ENCODE peak calls at places on chromosome 15, in five cellular contexts. One of them, this sample, is unnamed. For H3K9me3, the result is how much of the 10 kb centered on the place peaks cover.

GRCh38 chr15:98440917-98441316 is 207.4 kb upstream of the IGF1R start:
- DNase-seq in CD8-positive, alpha-beta T cell: no peak
- DNase-seq in HCT116: no peak
- DNase-seq in AG04450: no peak
- DNase-seq in neuronal stem cell: no peak
- DNase-seq in this sample: no peak

GRCh38 chr15:88126695-88127476 is 129.7 kb downstream of the NTRK3 start:
- DNase-seq in CD8-positive, alpha-beta T cell: no peak
- DNase-seq in HCT116: no peak
- DNase-seq in AG04450: no peak
- DNase-seq in neuronal stem cell: no peak
- DNase-seq in this sample: no peak

GRCh38 chr15:91942676-91943417 is 89.3 kb downstream of the SLCO3A1 start:
- DNase-seq in CD8-positive, alpha-beta T cell: peak
- DNase-seq in HCT116: peak
- DNase-seq in AG04450: peak
- DNase-seq in neuronal stem cell: no peak
- DNase-seq in this sample: no peak

GRCh38 chr15:47717036-47717611 is at the start of gene SEMA6D:
- DNase-seq in CD8-positive, alpha-beta T cell: no peak
- DNase-seq in HCT116: no peak
- DNase-seq in AG04450: peak
- DNase-seq in neuronal stem cell: peak
- DNase-seq in this sample: peak

GRCh38 chr15:49990835-49991540 is 128.0 kb downstream of the ATP8B4 start:
- DNase-seq in CD8-positive, alpha-beta T cell: no peak
- DNase-seq in HCT116: no peak
- DNase-seq in AG04450: peak
- DNase-seq in neuronal stem cell: no peak
- DNase-seq in this sample: no peak

GRCh38 chr15:99125061-99125990 is 20.4 kb downstream of the SYNM start:
- DNase-seq in CD8-positive, alpha-beta T cell: no peak
- DNase-seq in HCT116: no peak
- DNase-seq in AG04450: no peak
- DNase-seq in neuronal stem cell: no peak
- DNase-seq in this sample: no peak

GRCh38 chr15:71701808-71702207 is 108.5 kb upstream of the NR2E3 start:
- DNase-seq in CD8-positive, alpha-beta T cell: no peak
- DNase-seq in HCT116: no peak
- DNase-seq in AG04450: no peak
- DNase-seq in neuronal stem cell: no peak
- DNase-seq in this sample: no peak

GRCh38 chr15:67946701-67947100 is 106.9 kb upstream of the RNU6-1 start:
- DNase-seq in CD8-positive, alpha-beta T cell: no peak
- DNase-seq in HCT116: no peak
- DNase-seq in AG04450: no peak
- DNase-seq in neuronal stem cell: no peak
- DNase-seq in this sample: no peak

GRCh38 chr15:88989578-88989977 is 76.4 kb upstream of the MFGE8 start:
- DNase-seq in CD8-positive, alpha-beta T cell: no peak
- DNase-seq in HCT116: no peak
- DNase-seq in AG04450: peak
- DNase-seq in neuronal stem cell: no peak
- DNase-seq in this sample: no peak

GRCh38 chr15:75233504-75234190 is 24.5 kb upstream of the GOLGA6C start:
- DNase-seq in CD8-positive, alpha-beta T cell: no peak
- DNase-seq in HCT116: no peak
- DNase-seq in AG04450: no peak
- DNase-seq in neuronal stem cell: no peak
- DNase-seq in this sample: no peak

GRCh38 chr15:69160976-69161877 is 792 bp downstream of the GLCE start:
- DNase-seq in CD8-positive, alpha-beta T cell: peak
- DNase-seq in HCT116: peak
- DNase-seq in AG04450: no peak
- DNase-seq in neuronal stem cell: peak
- DNase-seq in this sample: no peak

GRCh38 chr15:99712415-99712814 is 20.8 kb downstream of the LYSMD4 start:
- DNase-seq in CD8-positive, alpha-beta T cell: no peak
- DNase-seq in HCT116: no peak
- DNase-seq in AG04450: no peak
- DNase-seq in neuronal stem cell: no peak
- DNase-seq in this sample: no peak

GRCh38 chr15:64284037-64284436 is 71.9 kb downstream of the CSNK1G1 start:
- DNase-seq in CD8-positive, alpha-beta T cell: no peak
- DNase-seq in HCT116: no peak
- DNase-seq in AG04450: no peak
- DNase-seq in neuronal stem cell: no peak
- DNase-seq in this sample: no peak

GRCh38 chr15:75661041-75661778 is 13.5 kb downstream of the SNX33 start:
- DNase-seq in CD8-positive, alpha-beta T cell: no peak
- DNase-seq in HCT116: no peak
- DNase-seq in AG04450: peak
- DNase-seq in neuronal stem cell: no peak
- DNase-seq in this sample: no peak

GRCh38 chr15:33194704-33195261 is at the start of gene FMN1:
- DNase-seq in CD8-positive, alpha-beta T cell: peak
- DNase-seq in HCT116: peak
- DNase-seq in AG04450: peak
- DNase-seq in neuronal stem cell: peak
- DNase-seq in this sample: peak

GRCh38 chr15:68211656-68212320 is 6.7 kb upstream of the CALML4 start:
- DNase-seq in CD8-positive, alpha-beta T cell: no peak
- DNase-seq in HCT116: no peak
- DNase-seq in AG04450: no peak
- DNase-seq in neuronal stem cell: no peak
- DNase-seq in this sample: no peak

GRCh38 chr15:89003865-89004725 is 84.2 kb upstream of the ABHD2 start:
- DNase-seq in CD8-positive, alpha-beta T cell: no peak
- DNase-seq in HCT116: no peak
- DNase-seq in AG04450: peak
- DNase-seq in neuronal stem cell: peak
- DNase-seq in this sample: no peak

GRCh38 chr15:75928680-75929608 is 25.3 kb downstream of the FBXO22 start:
- DNase-seq in CD8-positive, alpha-beta T cell: no peak
- DNase-seq in HCT116: peak
- DNase-seq in AG04450: no peak
- DNase-seq in neuronal stem cell: peak
- DNase-seq in this sample: no peak

GRCh38 chr15:68797157-68797556 is 23.5 kb downstream of the ANP32A start:
- DNase-seq in CD8-positive, alpha-beta T cell: no peak
- DNase-seq in HCT116: no peak
- DNase-seq in AG04450: no peak
- DNase-seq in neuronal stem cell: no peak
- DNase-seq in this sample: no peak

GRCh38 chr15:66617137-66618090 is 51.6 kb upstream of the LCTL start:
- DNase-seq in CD8-positive, alpha-beta T cell: no peak
- DNase-seq in HCT116: no peak
- DNase-seq in AG04450: peak
- DNase-seq in neuronal stem cell: no peak
- DNase-seq in this sample: no peak

GRCh38 chr15:66829551-66830131 is 127.6 kb downstream of the SMAD6 start:
- DNase-seq in CD8-positive, alpha-beta T cell: no peak
- DNase-seq in HCT116: no peak
- DNase-seq in AG04450: no peak
- DNase-seq in neuronal stem cell: no peak
- DNase-seq in this sample: no peak

GRCh38 chr15:84731774-84732173 is 15.8 kb upstream of the SEC11A start:
- DNase-seq in CD8-positive, alpha-beta T cell: no peak
- DNase-seq in HCT116: no peak
- DNase-seq in AG04450: no peak
- DNase-seq in neuronal stem cell: no peak
- DNase-seq in this sample: no peak

GRCh38 chr15:71409541-71409940 is 294.3 kb downstream of the THSD4 start:
- DNase-seq in CD8-positive, alpha-beta T cell: no peak
- DNase-seq in HCT116: no peak
- DNase-seq in AG04450: no peak
- DNase-seq in neuronal stem cell: no peak
- DNase-seq in this sample: no peak

GRCh38 chr15:96052572-96053038 is 277.9 kb upstream of the NR2F2 start:
- DNase-seq in CD8-positive, alpha-beta T cell: no peak
- DNase-seq in HCT116: no peak
- DNase-seq in AG04450: no peak
- DNase-seq in neuronal stem cell: peak
- DNase-seq in this sample: no peak

GRCh38 chr15:63385911-63386531 is 4.4 kb upstream of the CA12 start:
- DNase-seq in CD8-positive, alpha-beta T cell: no peak
- DNase-seq in HCT116: no peak
- DNase-seq in AG04450: no peak
- DNase-seq in neuronal stem cell: no peak
- DNase-seq in this sample: no peak

GRCh38 chr15:81792646-81793045 is 253.2 kb downstream of the MEX3B start:
- DNase-seq in CD8-positive, alpha-beta T cell: no peak
- DNase-seq in HCT116: no peak
- DNase-seq in AG04450: no peak
- DNase-seq in neuronal stem cell: no peak
- DNase-seq in this sample: no peak

GRCh38 chr15:74543583-74543982 is 2.6 kb downstream of the ARID3B start:
- DNase-seq in CD8-positive, alpha-beta T cell: peak
- DNase-seq in HCT116: no peak
- DNase-seq in AG04450: no peak
- DNase-seq in neuronal stem cell: no peak
- DNase-seq in this sample: no peak

GRCh38 chr15:57792729-57793449 is 86.4 kb downstream of the POLR2M start:
- DNase-seq in CD8-positive, alpha-beta T cell: no peak
- DNase-seq in HCT116: no peak
- DNase-seq in AG04450: no peak
- DNase-seq in neuronal stem cell: no peak
- DNase-seq in this sample: no peak

GRCh38 chr15:62895139-62895866 is 147.2 kb upstream of the TPM1 start:
- DNase-seq in CD8-positive, alpha-beta T cell: no peak
- DNase-seq in HCT116: no peak
- DNase-seq in AG04450: peak
- DNase-seq in neuronal stem cell: no peak
- DNase-seq in this sample: no peak

GRCh38 chr15:57662091-57662744 is 44.3 kb upstream of the POLR2M start:
- DNase-seq in CD8-positive, alpha-beta T cell: no peak
- DNase-seq in HCT116: no peak
- DNase-seq in AG04450: no peak
- DNase-seq in neuronal stem cell: no peak
- DNase-seq in this sample: no peak

GRCh38 chr15:60682615-60683014 is 203.7 kb upstream of the ICE2 start:
- DNase-seq in CD8-positive, alpha-beta T cell: no peak
- DNase-seq in HCT116: no peak
- DNase-seq in AG04450: no peak
- DNase-seq in neuronal stem cell: no peak
- DNase-seq in this sample: no peak

GRCh38 chr15:69855601-69856000 is 242.1 kb downstream of the TLE3 start:
- DNase-seq in CD8-positive, alpha-beta T cell: no peak
- DNase-seq in HCT116: no peak
- DNase-seq in AG04450: no peak
- DNase-seq in neuronal stem cell: no peak
- DNase-seq in this sample: no peak

GRCh38 chr15:79918278-79918677 is 21.5 kb upstream of the MTHFS start:
- DNase-seq in CD8-positive, alpha-beta T cell: no peak
- DNase-seq in HCT116: no peak
- DNase-seq in AG04450: no peak
- DNase-seq in neuronal stem cell: no peak
- DNase-seq in this sample: no peak
- H3K9me3 ChIP-seq in CD8-positive, alpha-beta T cell: under half
- H3K9me3 ChIP-seq in HCT116: under half
- H3K9me3 ChIP-seq in AG04450: under half
- H3K9me3 ChIP-seq in neuronal stem cell: half or more
- H3K9me3 ChIP-seq in this sample: under half

GRCh38 chr15:23567921-23568320 is 2.4 kb downstream of the MKRN3 start:
- DNase-seq in CD8-positive, alpha-beta T cell: no peak
- DNase-seq in HCT116: no peak
- DNase-seq in AG04450: no peak
- DNase-seq in neuronal stem cell: no peak
- DNase-seq in this sample: no peak

GRCh38 chr15:23566070-23567050 is 886 bp downstream of the MKRN3 start:
- DNase-seq in CD8-positive, alpha-beta T cell: peak
- DNase-seq in HCT116: peak
- DNase-seq in AG04450: no peak
- DNase-seq in neuronal stem cell: no peak
- DNase-seq in this sample: no peak

GRCh38 chr15:23565395-23566069 is at the start of gene MKRN3:
- DNase-seq in CD8-positive, alpha-beta T cell: peak
- DNase-seq in HCT116: peak
- DNase-seq in AG04450: peak
- DNase-seq in neuronal stem cell: peak
- DNase-seq in this sample: no peak

GRCh38 chr15:23561914-23562313 is 3.6 kb upstream of the MKRN3 start:
- DNase-seq in CD8-positive, alpha-beta T cell: no peak
- DNase-seq in HCT116: no peak
- DNase-seq in AG04450: no peak
- DNase-seq in neuronal stem cell: no peak
- DNase-seq in this sample: no peak

GRCh38 chr15:23564798-23565394 is 578 bp upstream of the MKRN3 start:
- DNase-seq in CD8-positive, alpha-beta T cell: no peak
- DNase-seq in HCT116: no peak
- DNase-seq in AG04450: no peak
- DNase-seq in neuronal stem cell: peak
- DNase-seq in this sample: no peak
- H3K4me3 ChIP-seq in CD8-positive, alpha-beta T cell: no peak
- H3K4me3 ChIP-seq in HCT116: peak
- H3K4me3 ChIP-seq in AG04450: peak
- H3K4me3 ChIP-seq in neuronal stem cell: peak
- H3K4me3 ChIP-seq in this sample: no peak

GRCh38 chr15:25060472-25060803 is 105.7 kb downstream of the SNRPN start:
- DNase-seq in CD8-positive, alpha-beta T cell: no peak
- DNase-seq in HCT116: no peak
- DNase-seq in AG04450: no peak
- DNase-seq in neuronal stem cell: no peak
- DNase-seq in this sample: no peak

GRCh38 chr15:25061808-25062550 is 107.2 kb downstream of the SNRPN start:
- DNase-seq in CD8-positive, alpha-beta T cell: no peak
- DNase-seq in HCT116: no peak
- DNase-seq in AG04450: no peak
- DNase-seq in neuronal stem cell: no peak
- DNase-seq in this sample: no peak

GRCh38 chr15:25062551-25063430 is 108.0 kb downstream of the SNRPN start:
- DNase-seq in CD8-positive, alpha-beta T cell: no peak
- DNase-seq in HCT116: no peak
- DNase-seq in AG04450: no peak
- DNase-seq in neuronal stem cell: no peak
- DNase-seq in this sample: no peak

GRCh38 chr15:25059698-25060471 is 105.1 kb downstream of the SNRPN start:
- DNase-seq in CD8-positive, alpha-beta T cell: no peak
- DNase-seq in HCT116: no peak
- DNase-seq in AG04450: no peak
- DNase-seq in neuronal stem cell: no peak
- DNase-seq in this sample: no peak

GRCh38 chr15:25060996-25061620 is 106.3 kb downstream of the SNRPN start:
- DNase-seq in CD8-positive, alpha-beta T cell: no peak
- DNase-seq in HCT116: no peak
- DNase-seq in AG04450: no peak
- DNase-seq in neuronal stem cell: no peak
- DNase-seq in this sample: no peak
- H3K9me3 ChIP-seq in CD8-positive, alpha-beta T cell: half or more
- H3K9me3 ChIP-seq in HCT116: under half
- H3K9me3 ChIP-seq in AG04450: half or more
- H3K9me3 ChIP-seq in neuronal stem cell: half or more
- H3K9me3 ChIP-seq in this sample: under half

DNA sequence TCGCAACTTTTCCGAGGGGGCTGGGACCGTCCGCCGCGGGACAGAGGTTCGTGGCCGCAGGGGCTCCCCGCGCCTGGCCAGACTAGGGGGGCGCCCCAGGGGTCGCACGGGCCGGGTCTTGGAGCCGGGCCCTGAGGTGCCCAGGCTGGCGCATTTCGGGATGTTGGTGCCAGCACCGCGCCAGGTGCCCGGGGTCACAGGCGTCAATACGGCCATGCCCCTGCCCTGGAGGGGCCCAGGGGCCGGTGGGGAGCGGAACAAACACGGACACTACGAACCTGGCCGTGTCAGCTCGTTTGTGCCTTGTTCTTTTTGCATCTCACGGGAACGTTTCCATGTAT is 366 bp downstream of the TM6SF1 start:
- DNase-seq in CD8-positive, alpha-beta T cell: no peak
- DNase-seq in HCT116: no peak
- DNase-seq in AG04450: no peak
- DNase-seq in neuronal stem cell: no peak
- DNase-seq in this sample: no peak
- H3K4me3 ChIP-seq in CD8-positive, alpha-beta T cell: peak
- H3K4me3 ChIP-seq in HCT116: no peak
- H3K4me3 ChIP-seq in AG04450: peak
- H3K4me3 ChIP-seq in neuronal stem cell: peak
- H3K4me3 ChIP-seq in this sample: peak